ENCODE peak calls at places on chromosomes 2 and 18, in ten cellular contexts. M is Panc1; K is upper lobe of left lung; I is fibroblast of lung; N is CD8-positive, alpha-beta memory T cell; R is aorta; V is PC-9; W is tibial artery; S is HepG2; P is upper lobe of right lung. Z is an unnamed sample.

GRCh38 chr2:25979006-25979405 is 3.3 kb downstream of the KIF3C start:
- DNase-seq in M (no peak), K (no peak), I (peak; percentile 23), N (no peak), R (no peak), V (no peak), W (no peak), S (no peak), P (no peak), Z (no peak)

GRCh38 chr2:188199716-188200128 is 92.0 kb upstream of the GULP1 start:
- DNase-seq in M (peak; percentile 12), K (no peak), I (peak; percentile 98), N (no peak), R (no peak), V (no peak), W (no peak), S (peak; percentile 15), P (no peak), Z (no peak)

GRCh38 chr2:168355779-168356178 is 100.3 kb upstream of the CERS6 start:
- DNase-seq in M (no peak), K (no peak), I (no peak), N (no peak), R (no peak), V (no peak), W (no peak), S (no peak), P (no peak), Z (no peak)

GRCh38 chr2:241546771-241547498 is 11.6 kb upstream of the BOK start:
- DNase-seq in M (no peak), K (peak; percentile 78), I (peak; percentile 96), N (no peak), R (peak; percentile 46), V (peak; percentile 76), W (no peak), S (peak; percentile 90), P (no peak), Z (no peak)

GRCh38 chr2:64644240-64645013 is 9.3 kb downstream of the SERTAD2 start:
- DNase-seq in M (peak; percentile 53), K (peak; percentile 79), I (peak; percentile 82), N (peak; percentile 71), R (peak; percentile 89), V (peak; percentile 83), W (peak; percentile 84), S (peak; percentile 62), P (peak; percentile 84), Z (peak; percentile 87)

GRCh38 chr2:3785220-3785889 is 82.0 kb downstream of the DCDC2C start:
- DNase-seq in M (no peak), K (no peak), I (peak; percentile 1), N (no peak), R (no peak), V (no peak), W (no peak), S (no peak), P (no peak), Z (no peak)

GRCh38 chr2:157032019-157032418 is 225.5 kb upstream of the GALNT5 start:
- DNase-seq in M (no peak), K (no peak), I (peak; percentile 97), N (no peak), R (no peak), V (peak; percentile 6), W (no peak), S (peak; percentile 46), P (no peak), Z (no peak)

GRCh38 chr2:41413813-41414485 is 633.9 kb upstream of the PKDCC start:
- DNase-seq in M (no peak), K (no peak), I (no peak), N (no peak), R (no peak), V (no peak), W (no peak), S (no peak), P (no peak), Z (no peak)

GRCh38 chr2:95359035-95359434 is 43.5 kb upstream of the FAHD2A start:
- DNase-seq in M (no peak), K (no peak), I (peak; percentile 87), N (no peak), R (no peak), V (no peak), W (peak; percentile 17), S (no peak), P (no peak), Z (no peak)

GRCh38 chr2:167294775-167295140 is 406.5 kb downstream of the XIRP2 start:
- DNase-seq in M (peak; percentile 7), K (no peak), I (no peak), N (no peak), R (no peak), V (no peak), W (no peak), S (no peak), P (no peak), Z (no peak)

GRCh38 chr18:74963820-74964446 is 245.0 kb downstream of the PTGR3 start:
- DNase-seq in M (peak; percentile 73), K (no peak), I (peak; percentile 37), N (no peak), R (no peak), V (peak; percentile 7), W (no peak), S (peak; percentile 48), P (no peak), Z (no peak)

GRCh38 chr2:55490554-55490953 is 29.0 kb upstream of the CFAP36 start:
- DNase-seq in M (no peak), K (no peak), I (peak; percentile 75), N (no peak), R (peak; percentile 64), V (no peak), W (peak; percentile 46), S (peak; percentile 65), P (no peak), Z (peak; percentile 49)

GRCh38 chr2:240512109-240512485 is 45.7 kb downstream of the ANKMY1 start:
- DNase-seq in M (no peak), K (no peak), I (no peak), N (no peak), R (no peak), V (no peak), W (no peak), S (no peak), P (no peak), Z (no peak)

GRCh38 chr2:142082363-142082762 is 48.5 kb downstream of the LRP1B start:
- DNase-seq in M (no peak), K (no peak), I (no peak), N (no peak), R (no peak), V (no peak), W (no peak), S (no peak), P (no peak), Z (peak; percentile 15)

GRCh38 chr2:200877443-200877842 is 11.4 kb downstream of the PPIL3 start:
- DNase-seq in M (no peak), K (no peak), I (no peak), N (no peak), R (no peak), V (no peak), W (no peak), S (no peak), P (no peak), Z (no peak)
- H3K27ac ChIP-seq in M (no peak overlapping the region), K (no peak overlapping the region), I (no peak overlapping the region), N (no peak overlapping the region), R (no peak overlapping the region), V (no peak overlapping the region), W (no peak overlapping the region), S (peak overlapping the region; percentile 26), P (no peak overlapping the region), Z (no peak overlapping the region)

GRCh38 chr2:127219716-127220090 is 396 bp downstream of the CYP27C1 start:
- DNase-seq in M (no peak), K (peak; percentile 89), I (peak; percentile 11), N (no peak), R (no peak), V (peak; percentile 45), W (no peak), S (no peak), P (no peak), Z (peak; percentile 61)

GRCh38 chr2:127216593-127216992 is 3.5 kb downstream of the CYP27C1 start:
- DNase-seq in M (no peak), K (no peak), I (no peak), N (no peak), R (no peak), V (no peak), W (no peak), S (no peak), P (no peak), Z (no peak)

GRCh38 chr2:127217470-127218325 is 2.4 kb downstream of the CYP27C1 start:
- DNase-seq in M (peak; percentile 72), K (no peak), I (peak; percentile 65), N (no peak), R (no peak), V (peak; percentile 92), W (no peak), S (no peak), P (no peak), Z (no peak)

GRCh38 chr2:127218843-127219715 is 1.0 kb downstream of the CYP27C1 start:
- DNase-seq in M (no peak), K (peak; percentile 80), I (peak; percentile 28), N (no peak), R (no peak), V (peak; percentile 34), W (no peak), S (no peak), P (no peak), Z (no peak)

GRCh38 chr2:127216105-127216504 is 4.0 kb downstream of the CYP27C1 start:
- DNase-seq in M (no peak), K (no peak), I (no peak), N (no peak), R (no peak), V (no peak), W (no peak), S (no peak), P (no peak), Z (no peak)
- H3K9me3 ChIP-seq in M (peaks cover 6% of the 10 kb centered on the region), K (no peaks in the 10 kb centered on the region), I (no peaks in the 10 kb centered on the region), N (no peaks in the 10 kb centered on the region), R (peaks cover 1% of the 10 kb centered on the region), V (peaks cover 6% of the 10 kb centered on the region), W (no peaks in the 10 kb centered on the region), S (no peaks in the 10 kb centered on the region), P (no peaks in the 10 kb centered on the region), Z (peaks cover 9% of the 10 kb centered on the region)

DNA sequence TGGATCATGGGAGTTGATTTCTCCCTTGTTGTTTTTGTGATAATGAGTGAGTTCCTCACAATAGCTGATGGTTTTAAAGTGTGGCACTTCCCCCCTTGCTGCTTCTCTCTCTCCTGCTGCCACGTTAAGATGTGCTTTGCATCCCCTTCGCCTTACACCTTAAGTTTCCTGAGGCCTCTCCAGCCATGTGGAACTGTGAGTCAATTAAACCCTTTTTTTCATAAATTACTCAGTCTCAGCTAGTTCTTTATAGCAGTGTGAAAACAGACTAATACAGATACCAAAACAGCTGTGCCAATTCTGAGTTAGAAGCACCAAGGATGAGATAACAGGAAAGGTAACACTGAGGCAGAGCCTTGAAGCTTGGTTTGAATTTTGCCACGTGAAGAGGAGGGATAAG is 44.7 kb downstream of the ITSN2 start:
- DNase-seq in M (no peak), K (no peak), I (no peak), N (no peak), R (no peak), V (no peak), W (no peak), S (no peak), P (no peak), Z (no peak)
- H3K27ac ChIP-seq in M (no peak overlapping the region), K (no peak overlapping the region), I (no peak overlapping the region), N (no peak overlapping the region), R (no peak overlapping the region), V (no peak overlapping the region), W (no peak overlapping the region), S (no peak overlapping the region), P (no peak overlapping the region), Z (no peak overlapping the region)

DNA sequence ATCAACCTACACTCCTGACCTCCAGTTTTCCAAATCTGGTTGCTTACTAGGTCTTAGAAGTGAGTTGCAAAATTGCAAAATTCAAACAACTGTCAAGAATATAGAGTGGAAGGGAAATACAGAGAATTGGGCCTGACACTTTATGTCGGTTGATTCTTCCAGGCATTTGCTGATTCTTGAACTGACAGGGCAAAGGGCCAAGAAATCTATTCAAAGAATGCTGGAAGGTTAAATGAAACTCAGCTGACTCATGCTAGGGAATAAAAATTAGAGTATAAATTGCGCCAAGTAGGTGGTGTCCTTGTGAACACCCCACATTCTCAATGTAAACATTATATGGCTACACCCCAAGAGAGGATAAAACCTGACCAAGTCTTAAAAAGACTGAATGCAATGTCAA is 21.5 kb upstream of the ZSCAN30 start:
- DNase-seq in M (no peak), K (no peak), I (peak; percentile 57), N (no peak), R (no peak), V (no peak), W (no peak), S (no peak), P (no peak), Z (no peak)
- H3K9me3 ChIP-seq in M (peaks cover 57% of the 10 kb centered on the region), K (peaks cover 56% of the 10 kb centered on the region), I (peaks cover 7% of the 10 kb centered on the region), N (peaks cover 31% of the 10 kb centered on the region), R (peaks cover 10% of the 10 kb centered on the region), V (peaks cover 28% of the 10 kb centered on the region), W (peaks cover 3% of the 10 kb centered on the region), S (peaks cover 28% of the 10 kb centered on the region), P (peaks cover 47% of the 10 kb centered on the region), Z (peaks cover 67% of the 10 kb centered on the region)

Z was measured in psoas muscle.